ENCODE peak calls at places on chromosome 2, in seven cellular contexts. W, F, T, R, L, Y and O are unnamed samples.

GRCh38 chr2:2859732-2860131 is 517.9 kb downstream of the EIPR1 start:
- DNase-seq in F (no peak), R (no peak), L (no peak), Y (no peak), T (no peak), W (no peak), O (no peak)

GRCh38 chr2:36770542-36771287 is 74.2 kb downstream of the VIT start:
- DNase-seq in Y (no peak), L (peak; percentile 47), W (peak; percentile 71), R (peak; percentile 77), F (peak; percentile 41), T (peak; percentile 5), O (no peak)

GRCh38 chr2:26721267-26722032 is 28.9 kb downstream of the KCNK3 start:
- DNase-seq in T (no peak), Y (no peak), L (no peak), F (no peak), R (no peak), W (no peak), O (no peak)

GRCh38 chr2:172084734-172085459 is 410 bp upstream of the DLX1 start:
- DNase-seq in L (peak; percentile 97), T (peak; percentile 80), W (peak; percentile 97), Y (peak; percentile 86), R (peak; percentile 94), F (peak; percentile 90), O (peak; percentile 89)

GRCh38 chr2:3457524-3458395 is 61.6 kb downstream of the ADI1 start:
- DNase-seq in F (no peak), Y (no peak), T (no peak), R (no peak), W (no peak), L (no peak), O (no peak)

GRCh38 chr2:134258684-134259408 is 5.0 kb downstream of the MGAT5 start:
- DNase-seq in W (no peak), L (no peak), T (no peak), Y (no peak), F (no peak), R (no peak), O (no peak)

GRCh38 chr2:39516347-39517101 is 79.4 kb upstream of the MAP4K3 start:
- DNase-seq in R (no peak), L (no peak), W (peak; percentile 76), Y (peak; percentile 92), T (no peak), F (no peak), O (peak; percentile 77)

GRCh38 chr2:45224996-45225380 is 215.7 kb upstream of the SIX2 start:
- DNase-seq in L (no peak), W (no peak), Y (no peak), R (no peak), F (no peak), T (no peak), O (no peak)

GRCh38 chr2:8819194-8819593 is 18.2 kb downstream of the KIDINS220 start:
- DNase-seq in W (peak; percentile 59), Y (no peak), R (no peak), L (peak; percentile 38), F (peak; percentile 53), T (no peak), O (no peak)

GRCh38 chr2:23092831-23093230 is 292.1 kb upstream of the KLHL29 start:
- DNase-seq in L (peak; percentile 12), T (no peak), R (no peak), Y (no peak), W (peak; percentile 8), F (peak; percentile 13), O (no peak)

GRCh38 chr2:192190474-192190873 is 4.3 kb downstream of the TMEFF2 start:
- DNase-seq in L (no peak), F (peak; percentile 42), W (peak; percentile 72), Y (no peak), R (no peak), T (no peak), O (no peak)

GRCh38 chr2:239258248-239258647 is 142.6 kb downstream of the HDAC4 start:
- DNase-seq in L (no peak), R (no peak), Y (no peak), T (no peak), F (no peak), W (no peak), O (no peak)

GRCh38 chr2:167380094-167380493 is 491.8 kb downstream of the XIRP2 start:
- DNase-seq in T (no peak), F (no peak), L (no peak), Y (no peak), W (no peak), R (no peak), O (no peak)

GRCh38 chr2:168431301-168432024 is 24.6 kb upstream of the CERS6 start:
- DNase-seq in L (no peak), W (no peak), R (no peak), F (no peak), T (no peak), Y (no peak), O (no peak)

GRCh38 chr2:70767094-70767698 is 804 bp downstream of the ADD2 start:
- DNase-seq in Y (no peak), R (peak; percentile 79), F (no peak), L (no peak), W (no peak), T (no peak), O (no peak)

GRCh38 chr2:147002256-147002655 is 842.6 kb upstream of the ACVR2A start:
- DNase-seq in F (no peak), Y (no peak), W (no peak), L (no peak), T (no peak), R (no peak), O (no peak)

GRCh38 chr2:48738806-48739205 is 16.7 kb downstream of the LHCGR start:
- DNase-seq in R (no peak), L (peak; percentile 88), F (peak; percentile 80), T (no peak), Y (no peak), W (peak; percentile 61), O (no peak)

GRCh38 chr2:120352701-120353590 is 7.0 kb downstream of the INHBB start:
- DNase-seq in Y (no peak), F (peak; percentile 11), T (no peak), W (no peak), R (no peak), L (no peak), O (no peak)

GRCh38 chr2:68320118-68320641 is 431 bp upstream of the CNRIP1 start:
- DNase-seq in Y (peak; percentile 73), T (no peak), W (no peak), F (peak; percentile 70), L (peak; percentile 32), R (no peak), O (no peak)

GRCh38 chr2:35428548-35428947 is 927.0 kb upstream of the CRIM1 start:
- DNase-seq in R (peak; percentile 18), T (no peak), Y (no peak), L (peak; percentile 11), F (peak; percentile 18), W (peak; percentile 18), O (no peak)

GRCh38 chr2:30257266-30258214 is 26.2 kb downstream of the LBH start:
- DNase-seq in F (no peak), L (no peak), T (no peak), Y (no peak), R (no peak), W (no peak), O (no peak)

GRCh38 chr2:133264951-133265949 is 303.0 kb downstream of the NCKAP5 start:
- DNase-seq in W (peak; percentile 30), F (no peak), R (no peak), T (no peak), Y (no peak), L (no peak), O (no peak)

GRCh38 chr2:196153480-196153879 is 17.9 kb downstream of the STK17B start:
- DNase-seq in F (no peak), T (no peak), R (no peak), L (no peak), Y (no peak), W (no peak), O (no peak)

GRCh38 chr2:82013641-82014040 is 1709.1 kb upstream of the LRRTM1 start:
- DNase-seq in W (no peak), Y (no peak), L (no peak), T (no peak), F (no peak), R (no peak), O (no peak)

GRCh38 chr2:46534589-46534988 is 55.2 kb downstream of the TMEM247 start:
- DNase-seq in W (no peak), L (no peak), Y (no peak), R (no peak), T (no peak), F (no peak), O (no peak)

GRCh38 chr2:42376758-42377157 is 15.7 kb upstream of the COX7A2L start:
- DNase-seq in W (no peak), Y (no peak), F (no peak), R (no peak), L (no peak), T (no peak), O (no peak)
- H3K4me3 ChIP-seq in W (no peak overlapping the region), Y (no peak overlapping the region), F (no peak overlapping the region), R (no peak overlapping the region), L (no peak overlapping the region), T (no peak overlapping the region), O (no peak overlapping the region)

DNA sequence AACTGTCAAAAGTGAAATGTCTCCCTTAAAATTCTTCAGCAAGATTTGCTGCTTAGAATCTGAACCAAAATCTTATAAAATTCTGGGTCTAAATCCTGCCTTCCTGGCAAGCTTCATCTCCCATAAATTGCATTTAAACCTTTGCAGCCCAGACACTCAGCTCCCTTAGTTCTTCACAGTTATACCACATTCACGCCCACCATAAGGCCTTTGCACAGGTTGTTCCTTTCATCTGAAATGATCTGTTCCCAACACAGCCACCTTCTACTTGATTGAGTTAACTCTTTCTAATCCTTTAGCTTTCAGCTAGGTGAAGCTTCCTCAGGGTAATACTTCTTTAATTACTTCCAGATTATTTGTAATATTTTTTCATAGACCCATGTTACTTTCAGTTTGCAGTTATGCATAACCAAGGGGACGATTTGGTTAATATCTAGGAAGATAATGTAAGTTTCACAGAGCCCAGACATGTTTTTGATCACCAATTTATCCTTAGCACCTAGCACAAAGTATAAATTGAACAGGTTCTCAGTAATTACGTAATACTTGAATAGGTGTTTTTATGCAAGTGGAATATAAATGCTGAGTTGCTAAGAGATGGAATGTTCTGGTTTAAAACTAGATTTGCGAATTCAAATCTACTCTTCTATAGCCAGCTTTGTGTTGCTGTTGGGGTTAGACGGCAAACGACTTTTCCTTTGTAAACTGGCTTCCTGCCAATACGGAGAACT is 779.7 kb upstream of the PKDCC start:
- DNase-seq in Y (no peak), L (no peak), F (no peak), R (no peak), T (no peak), W (no peak), O (no peak)
- H3K4me3 ChIP-seq in Y (no peak overlapping the region), L (no peak overlapping the region), F (no peak overlapping the region), R (no peak overlapping the region), T (no peak overlapping the region), W (no peak overlapping the region), O (no peak overlapping the region)

DNA sequence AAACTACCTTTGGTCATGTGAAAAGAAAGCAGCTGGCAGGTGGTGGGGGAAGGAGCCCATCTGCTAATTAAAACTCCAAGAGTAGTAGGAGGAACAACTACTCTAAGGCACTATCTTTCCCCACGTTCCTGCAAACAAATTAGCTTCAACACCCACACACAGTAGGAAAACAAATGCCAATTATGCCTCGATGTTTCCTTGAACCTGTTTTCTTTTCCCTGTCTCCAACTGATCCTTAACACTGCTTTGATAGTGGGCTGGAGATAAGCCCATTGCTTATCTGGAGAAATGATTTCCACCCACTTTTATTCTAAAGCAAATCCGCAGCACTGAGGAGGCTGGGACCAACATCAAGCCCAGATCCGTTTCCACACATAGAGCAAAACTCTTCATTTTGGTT is 36.0 kb downstream of the DDX18 start:
- DNase-seq in Y (no peak), R (no peak), F (no peak), W (no peak), T (no peak), L (no peak), O (no peak)
- H3K4me3 ChIP-seq in Y (no peak overlapping the region), R (no peak overlapping the region), F (no peak overlapping the region), W (no peak overlapping the region), T (no peak overlapping the region), L (no peak overlapping the region), O (no peak overlapping the region)

GRCh38 chr2:1309507-1309906 is 103.8 kb upstream of the TPO start:
- DNase-seq in T (no peak), W (no peak), L (no peak), F (no peak), R (no peak), Y (no peak), O (no peak)
- H3K4me3 ChIP-seq in T (no peak overlapping the region), W (no peak overlapping the region), L (no peak overlapping the region), F (no peak overlapping the region), R (no peak overlapping the region), Y (no peak overlapping the region), O (no peak overlapping the region)